ENCODE peak calls at places on chromosomes 6 and 20, in five cellular contexts. P, C, Y, O and T are unnamed samples.

GRCh38 chr20:59182401-59183044 is 18.9 kb downstream of the ZNF831 start:
- DNase-seq in C (no peak), O (no peak), Y (no peak), P (no peak), T (no peak)

GRCh38 chr6:124551711-124552233 is 410.5 kb upstream of the RNF217 start:
- DNase-seq in O (no peak), P (no peak), C (no peak), Y (no peak), T (no peak)

GRCh38 chr6:170026272-170027110 is 264.4 kb downstream of the DLL1 start:
- DNase-seq in O (no peak), Y (peak; percentile 75), C (no peak), P (no peak), T (no peak)

GRCh38 chr6:65627015-65627414 is 80.0 kb downstream of the EYS start:
- DNase-seq in Y (no peak), P (no peak), C (no peak), O (no peak), T (no peak)

GRCh38 chr20:6829510-6830116 is 62.1 kb downstream of the BMP2 start:
- DNase-seq in C (no peak), P (no peak), Y (no peak), O (no peak), T (no peak)

GRCh38 chr6:10048370-10049297 is 366.2 kb downstream of the TFAP2A start:
- DNase-seq in Y (no peak), P (no peak), O (no peak), C (no peak), T (no peak)

GRCh38 chr6:86118271-86118670 is 475.6 kb upstream of the SYNCRIP start:
- DNase-seq in C (no peak), O (no peak), Y (no peak), P (no peak), T (no peak)

GRCh38 chr6:106973018-106973840 is 1.3 kb downstream of the CD24 start:
- DNase-seq in Y (no peak), O (no peak), C (no peak), P (no peak), T (no peak)

GRCh38 chr20:52346797-52347196 is 155.2 kb upstream of the ZFP64 start:
- DNase-seq in Y (no peak), O (no peak), C (no peak), P (no peak), T (no peak)

GRCh38 chr20:53735536-53736050 is 142.0 kb upstream of the ZNF217 start:
- DNase-seq in O (no peak), Y (no peak), C (no peak), P (no peak), T (no peak)

GRCh38 chr6:107666084-107666981 is 157.8 kb downstream of the SCML4 start:
- DNase-seq in O (no peak), P (peak; percentile 44), C (peak; percentile 42), Y (no peak), T (no peak)

GRCh38 chr6:163543311-163543710 is 128.8 kb downstream of the QKI start:
- DNase-seq in O (no peak), P (no peak), Y (no peak), C (no peak), T (no peak)

GRCh38 chr6:25477006-25477590 is 174.9 kb upstream of the SCGN start:
- DNase-seq in C (no peak), O (no peak), Y (no peak), P (no peak), T (no peak)

GRCh38 chr6:143096403-143096802 is 35.7 kb downstream of the AIG1 start:
- DNase-seq in O (no peak), Y (no peak), C (no peak), P (no peak), T (no peak)

GRCh38 chr6:36599791-36600209 is 5.6 kb downstream of the SRSF3 start:
- DNase-seq in P (peak; percentile 38), C (peak; percentile 43), O (peak; percentile 43), Y (peak; percentile 84), T (peak; percentile 54)

GRCh38 chr6:2891768-2892170 is 11.3 kb downstream of the SERPINB9 start:
- DNase-seq in Y (no peak), P (no peak), C (no peak), O (peak; percentile 76), T (peak; percentile 55)

GRCh38 chr6:124947821-124948451 is 14.3 kb upstream of the RNF217 start:
- DNase-seq in C (no peak), Y (no peak), P (no peak), O (no peak), T (no peak)

GRCh38 chr6:90364291-90364690 is 67.6 kb upstream of the BACH2 start:
- DNase-seq in O (no peak), C (no peak), P (no peak), Y (no peak), T (no peak)

GRCh38 chr6:53119772-53120409 is 28.8 kb downstream of the GCM1 start:
- DNase-seq in P (no peak), O (no peak), C (no peak), Y (no peak), T (no peak)

GRCh38 chr6:68559716-68560115 is 75.4 kb upstream of the ADGRB3 start:
- DNase-seq in P (peak; percentile 49), C (peak; percentile 93), O (no peak), Y (no peak), T (no peak)

GRCh38 chr6:105759946-105760345 is 326.2 kb upstream of the PRDM1 start:
- DNase-seq in C (peak; percentile 40), Y (no peak), P (no peak), O (no peak), T (no peak)

GRCh38 chr20:23242556-23243180 is 107.9 kb upstream of the NXT1 start:
- DNase-seq in O (no peak), P (no peak), Y (peak; percentile 21), C (no peak), T (no peak)

GRCh38 chr20:33394718-33395117 is 6.6 kb downstream of the CDK5RAP1 start:
- DNase-seq in P (no peak), O (no peak), C (no peak), Y (no peak), T (no peak)

GRCh38 chr20:21360686-21361085 is 36.6 kb downstream of the NKX2-4 start:
- DNase-seq in P (no peak), O (no peak), Y (no peak), C (peak; percentile 82), T (no peak)

GRCh38 chr6:31752739-31753319 is 9.6 kb upstream of the SAPCD1 start:
- DNase-seq in C (no peak), Y (no peak), O (no peak), P (no peak), T (no peak)